ENCODE peak calls at places on chromosome 19, in nine cellular contexts. E is NB4, T is HFF-Myc, Q is HFFc6, C is fibroblast of pulmonary artery, O is BE2C, P is WERI-Rb-1, I is foreskin fibroblast, H is cardiac fibroblast. G is an unnamed sample.
A peak's percentile ranks its signal among the peaks of the same experiment; 100 is the strongest.

GRCh38 chr19:55070755-55071502 is 4.7 kb upstream of the EPS8L1 start:
- DNase-seq in O (no peak), H (peak; percentile 64), T (no peak), P (no peak), Q (peak; percentile 57), C (peak; percentile 45), E (peak; percentile 92), I (peak; percentile 57), G (no peak)

GRCh38 chr19:7968008-7968795 is 24.7 kb upstream of the TIMM44 start:
- DNase-seq in H (no peak), O (no peak), I (no peak), Q (no peak), T (no peak), P (no peak), E (no peak), C (no peak), G (no peak)

GRCh38 chr19:33621811-33622504 is at the start of gene CHST8:
- DNase-seq in T (no peak), O (peak; percentile 87), H (peak; percentile 12), Q (no peak), C (peak; percentile 16), I (peak; percentile 10), E (no peak), P (peak; percentile 83), G (peak; percentile 53)

GRCh38 chr19:27881213-27881612 is 1331.7 kb downstream of the UQCRFS1 start:
- DNase-seq in H (no peak), Q (no peak), E (no peak), P (no peak), C (no peak), I (no peak), T (no peak), O (no peak), G (no peak)

GRCh38 chr19:5494780-5495179 is 39.6 kb downstream of the ZNRF4 start:
- DNase-seq in E (no peak), C (no peak), I (no peak), O (no peak), H (no peak), P (no peak), Q (no peak), T (no peak), G (no peak)

GRCh38 chr19:41175825-41176734 is 16.9 kb upstream of the CYP2S1 start:
- DNase-seq in C (peak; percentile 63), P (no peak), I (peak; percentile 65), Q (peak; percentile 70), T (peak; percentile 59), O (no peak), E (peak; percentile 55), H (peak; percentile 65), G (no peak)

GRCh38 chr19:3868770-3869456 is at the start of gene ZFR2:
- DNase-seq in H (no peak), O (peak; percentile 28), Q (no peak), T (no peak), E (no peak), C (no peak), P (peak; percentile 22), I (no peak), G (peak; percentile 85)

GRCh38 chr19:46081928-46082727 is 41.3 kb upstream of the IGFL4 start:
- DNase-seq in H (peak; percentile 83), P (peak; percentile 25), O (peak; percentile 43), I (no peak), Q (peak; percentile 72), E (peak; percentile 73), T (no peak), C (peak; percentile 79), G (no peak)

GRCh38 chr19:8224394-8225145 is 15.4 kb downstream of the CERS4 start:
- DNase-seq in Q (no peak), I (no peak), E (no peak), H (peak; percentile 73), P (no peak), C (no peak), O (no peak), T (no peak), G (peak; percentile 51)

GRCh38 chr19:29086646-29087045 is 126.3 kb downstream of the UQCRFS1 start:
- DNase-seq in C (no peak), I (no peak), T (no peak), P (no peak), H (no peak), Q (no peak), E (no peak), O (no peak), G (no peak)

GRCh38 chr19:5090780-5091575 is 122.1 kb downstream of the KDM4B start:
- DNase-seq in I (peak; percentile 31), H (peak; percentile 14), O (peak; percentile 94), E (peak; percentile 15), C (peak; percentile 33), P (peak; percentile 72), T (no peak), Q (no peak), G (peak; percentile 74)

GRCh38 chr19:45161715-45162463 is 1.1 kb upstream of the NKPD1 start:
- DNase-seq in T (no peak), H (peak; percentile 32), Q (no peak), I (no peak), E (no peak), P (peak; percentile 75), C (peak; percentile 47), O (peak; percentile 74), G (peak; percentile 42)

GRCh38 chr19:7994923-7995682 is 10.3 kb downstream of the ELAVL1 start:
- DNase-seq in O (no peak), C (no peak), T (no peak), Q (no peak), P (no peak), E (no peak), H (no peak), I (no peak), G (no peak)

GRCh38 chr19:15437355-15438123 is 12.2 kb downstream of the WIZ start:
- DNase-seq in O (no peak), C (peak; percentile 33), E (no peak), T (no peak), H (no peak), I (peak; percentile 29), P (no peak), Q (no peak), G (no peak)
- TF ChIP-seq CTCF in O (peak; percentile 6), C (peak; percentile 29), E (no peak), T (no peak), H (no peak), I (peak; percentile 33), P (no peak), Q (peak; percentile 54), G (peak; percentile 12)

GRCh38 chr19:12994701-12995595 is at the start of gene NFIX:
- DNase-seq in E (peak; percentile 69), T (no peak), C (peak; percentile 56), O (peak; percentile 65), H (peak; percentile 61), I (peak; percentile 52), P (peak; percentile 30), Q (peak; percentile 41), G (peak; percentile 59)

GRCh38 chr19:12997225-12997966 is 2.1 kb downstream of the NFIX start:
- DNase-seq in I (no peak), P (no peak), Q (no peak), O (no peak), H (no peak), T (no peak), C (no peak), E (no peak), G (no peak)

GRCh38 chr19:12995596-12996541 is 594 bp downstream of the NFIX start:
- DNase-seq in E (peak; percentile 31), T (no peak), P (no peak), Q (peak; percentile 48), C (peak; percentile 43), O (no peak), I (no peak), H (peak; percentile 49), G (no peak)

GRCh38 chr19:12997967-12998940 is 3.0 kb downstream of the NFIX start:
- DNase-seq in Q (no peak), H (no peak), O (no peak), I (no peak), P (no peak), E (no peak), C (no peak), T (no peak), G (no peak)

DNA sequence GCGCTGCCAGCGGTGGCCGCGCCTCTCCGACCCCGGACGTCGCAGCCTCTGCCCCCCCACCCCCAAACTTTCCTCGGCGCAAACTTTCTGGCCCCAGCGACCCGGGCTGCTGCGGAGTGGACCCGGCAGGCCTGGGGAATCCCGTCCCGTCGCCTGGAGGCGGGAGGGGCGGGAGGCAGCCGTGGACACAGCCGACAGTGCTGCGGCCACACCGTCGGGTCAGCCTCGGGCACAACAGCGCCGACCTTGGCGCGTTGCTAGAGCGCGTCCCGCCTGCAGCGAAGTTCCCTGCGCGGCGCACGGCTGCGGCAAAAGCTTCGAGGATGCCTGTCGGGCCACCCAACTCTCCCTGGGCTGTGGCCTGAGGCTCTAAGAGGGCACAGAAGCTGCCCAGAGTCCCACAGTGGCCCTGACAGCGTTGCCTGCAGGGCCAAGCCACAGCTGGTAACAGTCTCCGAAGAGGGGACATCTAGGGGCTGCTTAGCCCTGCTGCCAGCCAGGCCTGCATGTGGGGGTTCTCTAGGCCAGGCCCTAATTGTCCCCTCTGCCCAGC is 1.3 kb downstream of the NFIX start:
- DNase-seq in Q (peak; percentile 23), E (no peak), T (no peak), C (peak; percentile 49), H (no peak), O (no peak), I (peak; percentile 53), P (no peak), G (no peak)
- TF ChIP-seq CTCF in Q (peak; percentile 25), E (no peak), T (no peak), C (no peak), H (no peak), O (no peak), I (no peak), P (no peak), G (no peak)

DNA sequence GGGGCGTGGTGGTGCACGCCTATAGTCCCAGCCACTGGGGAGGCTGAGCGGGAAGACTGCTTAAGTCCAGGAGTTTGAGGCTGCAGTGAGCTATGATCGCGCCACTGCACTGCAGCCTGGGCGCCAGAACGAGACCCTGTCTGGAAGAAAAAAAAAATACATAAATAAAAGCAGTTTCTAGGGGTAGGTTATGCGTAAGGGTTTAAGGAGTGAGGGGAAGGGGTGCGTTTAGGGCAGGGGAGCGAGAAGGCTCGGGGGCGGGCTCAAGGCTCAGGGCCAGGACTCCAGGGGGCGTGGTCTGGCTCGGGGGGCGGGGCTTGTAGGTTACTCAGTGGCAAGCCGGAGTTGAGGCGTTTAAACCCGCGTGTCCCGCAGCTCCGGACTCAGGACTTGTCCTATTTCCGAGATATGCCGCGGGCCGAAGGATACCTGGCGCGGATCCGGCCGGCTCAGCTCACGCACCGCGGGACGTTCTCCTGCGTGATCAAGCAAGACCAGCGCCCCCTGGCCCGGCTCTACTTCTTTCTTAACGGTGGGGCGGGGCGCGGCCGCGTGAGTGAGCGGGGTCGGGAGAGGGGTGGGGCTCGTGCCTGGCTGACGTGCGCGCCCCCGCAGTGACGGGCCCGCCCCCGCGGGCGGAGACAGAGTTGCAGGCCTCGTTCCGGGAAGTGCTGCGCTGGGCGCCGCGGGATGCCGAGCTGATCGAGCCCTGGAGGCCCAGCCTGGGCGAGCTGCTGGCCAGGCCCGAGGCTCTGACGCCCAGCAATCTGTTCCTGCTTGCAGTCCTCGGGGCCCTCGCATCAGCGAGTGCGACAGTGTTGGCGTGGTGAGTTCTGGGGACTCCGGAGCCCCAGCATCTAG is 10.8 kb downstream of the SPACA6 start:
- DNase-seq in T (no peak), Q (peak; percentile 82), P (peak; percentile 96), C (peak; percentile 94), H (peak; percentile 92), O (peak; percentile 96), I (peak; percentile 92), E (peak; percentile 96), G (peak; percentile 96)
- TF ChIP-seq CTCF in T (peak; percentile 47), Q (peak; percentile 74), P (peak; percentile 43), C (peak; percentile 28), H (peak; percentile 40), O (peak; percentile 44), I (peak; percentile 43), E (peak; percentile 12), G (peak; percentile 33)

GRCh38 chr19:49862411-49863253 is 4.7 kb downstream of the PNKP start:
- DNase-seq in E (peak; percentile 58), C (no peak), Q (no peak), P (peak; percentile 76), O (peak; percentile 72), H (no peak), I (no peak), T (no peak), G (peak; percentile 77)
- TF ChIP-seq CTCF in E (peak; percentile 30), C (no peak), Q (peak; percentile 53), P (peak; percentile 45), O (peak; percentile 38), H (peak; percentile 21), I (peak; percentile 3), T (peak; percentile 34), G (no peak)

G was measured in testis.